ENCODE peak calls at places on chromosomes 13 and 19, in six cellular contexts. V is SK-N-SH, C is H1, N is K562, S is GM12878, R is HepG2. P is an unnamed sample.

GRCh38 chr13:52665325-52665724 is 12.7 kb downstream of the SUGT1 start:
- DNase-seq in N (no peak), R (peak; percentile 15), V (peak; percentile 22), S (no peak), C (no peak), P (peak; percentile 7)

GRCh38 chr13:99380921-99381645 is 73.9 kb upstream of the GPR183 start:
- DNase-seq in S (peak; percentile 82), N (no peak), V (no peak), R (no peak), C (peak; percentile 19), P (no peak)

GRCh38 chr13:40158218-40158617 is 502.8 kb downstream of the COG6 start:
- DNase-seq in R (no peak), C (no peak), N (no peak), V (no peak), S (no peak), P (no peak)

GRCh38 chr13:50712469-50712868 is 131.0 kb downstream of the DLEU7 start:
- DNase-seq in S (no peak), C (no peak), R (no peak), N (no peak), V (no peak), P (no peak)

GRCh38 chr13:23790591-23791170 is 98.5 kb downstream of the MIPEP start:
- DNase-seq in V (no peak), N (no peak), C (no peak), R (no peak), S (no peak), P (no peak)

GRCh38 chr19:5585461-5586299 is 17.9 kb upstream of the TINCR start:
- DNase-seq in N (peak; percentile 81), V (peak; percentile 52), S (no peak), C (peak; percentile 85), R (no peak), P (no peak)

GRCh38 chr19:57830071-57830602 is at the start of gene ZNF587B:
- DNase-seq in R (peak; percentile 47), N (peak; percentile 61), V (peak; percentile 50), C (peak; percentile 92), S (no peak), P (no peak)

GRCh38 chr19:16375157-16375935 is 50.7 kb downstream of the KLF2 start:
- DNase-seq in S (no peak), N (no peak), C (no peak), V (no peak), R (no peak), P (no peak)

GRCh38 chr13:76836311-76836710 is 49.9 kb downstream of the KCTD12 start:
- DNase-seq in C (no peak), S (no peak), R (no peak), N (no peak), V (no peak), P (no peak)

GRCh38 chr19:13056052-13056660 is 46.5 kb downstream of the LYL1 start:
- DNase-seq in S (no peak), C (peak; percentile 70), R (no peak), N (no peak), V (peak; percentile 85), P (no peak)

GRCh38 chr13:29594310-29594709 is 1.2 kb downstream of the SLC7A1 start:
- DNase-seq in S (peak; percentile 21), C (no peak), N (peak; percentile 49), R (peak; percentile 81), V (peak; percentile 62), P (peak; percentile 61)

GRCh38 chr19:49165865-49166301 is 8.3 kb downstream of the TRPM4 start:
- DNase-seq in R (no peak), C (peak; percentile 80), V (peak; percentile 51), N (no peak), S (no peak), P (no peak)

GRCh38 chr19:5498817-5499535 is 43.8 kb downstream of the ZNRF4 start:
- DNase-seq in R (no peak), V (no peak), C (peak; percentile 88), N (no peak), S (no peak), P (no peak)

GRCh38 chr13:92745233-92745632 is 481.4 kb upstream of the GPC6 start:
- DNase-seq in N (no peak), S (no peak), C (no peak), V (no peak), R (no peak), P (no peak)

GRCh38 chr13:25882732-25883357 is 169.0 kb downstream of the SHISA2 start:
- DNase-seq in S (no peak), V (peak; percentile 15), C (no peak), R (no peak), N (no peak), P (no peak)

GRCh38 chr13:112062619-112063308 is 4.2 kb upstream of the SOX1 start:
- DNase-seq in N (no peak), R (no peak), S (no peak), C (peak; percentile 79), V (peak; percentile 76), P (no peak)

GRCh38 chr19:19820774-19821315 is 705 bp downstream of the ZNF506 start:
- DNase-seq in S (no peak), R (no peak), C (no peak), N (no peak), V (no peak), P (no peak)

GRCh38 chr19:44111910-44112463 is 1.2 kb upstream of the ZNF225 start:
- DNase-seq in C (peak; percentile 52), S (no peak), R (no peak), N (peak; percentile 18), V (peak; percentile 24), P (no peak)

GRCh38 chr19:10226021-10226375 is 5.1 kb downstream of the S1PR2 start:
- DNase-seq in V (no peak), N (no peak), S (no peak), R (no peak), C (no peak), P (no peak)

GRCh38 chr19:10227215-10227971 is 3.7 kb downstream of the S1PR2 start:
- DNase-seq in V (peak; percentile 74), R (no peak), C (no peak), S (no peak), N (no peak), P (no peak)

GRCh38 chr19:10224337-10224736 is 6.8 kb downstream of the S1PR2 start:
- DNase-seq in V (no peak), N (no peak), R (no peak), C (no peak), S (no peak), P (no peak)

GRCh38 chr19:10228393-10228792 is 2.7 kb downstream of the S1PR2 start:
- DNase-seq in C (no peak), V (no peak), R (no peak), N (no peak), S (no peak), P (no peak)

DNA sequence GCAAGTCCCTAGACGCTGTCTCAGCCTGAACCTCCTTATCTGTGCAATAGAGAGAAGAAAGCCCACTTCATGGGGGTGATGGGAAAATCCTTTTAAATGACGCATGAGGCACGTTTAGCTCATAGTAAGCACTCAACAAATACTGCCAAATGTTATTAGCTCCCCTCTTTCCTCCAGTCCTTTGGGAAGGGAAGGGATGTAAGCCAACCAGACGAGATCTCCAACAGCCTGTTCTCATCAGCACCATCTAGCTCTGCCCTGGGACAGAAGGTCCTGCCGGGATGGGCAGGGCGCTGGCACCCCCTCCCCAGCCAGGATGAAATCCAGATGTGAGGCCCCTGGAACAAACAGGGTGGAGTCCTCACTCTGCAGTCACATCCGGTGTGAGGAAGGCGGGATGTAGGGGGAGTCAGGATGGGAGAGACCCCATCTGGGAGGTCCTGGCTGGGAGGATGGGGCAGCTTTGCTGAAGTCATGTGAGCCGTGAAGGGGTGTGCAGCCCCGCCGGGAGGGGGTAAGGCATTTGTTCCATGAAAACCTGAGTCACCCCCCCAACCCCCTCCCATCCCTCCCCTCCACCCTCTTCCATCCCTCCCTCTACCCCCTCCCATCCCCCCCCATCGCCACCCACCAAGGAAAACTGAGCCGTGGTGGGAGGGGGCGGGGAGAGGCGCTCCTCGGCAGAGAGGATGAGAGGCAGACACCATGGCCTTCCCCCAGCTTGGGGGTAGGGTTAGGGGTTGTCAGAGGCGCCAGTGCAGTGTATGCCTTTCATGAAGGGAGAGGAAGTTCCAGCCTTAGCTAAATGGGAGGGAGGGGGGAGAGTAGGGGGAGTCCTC is 4.5 kb downstream of the S1PR2 start:
- DNase-seq in R (no peak), N (no peak), C (no peak), V (peak; percentile 92), S (no peak), P (no peak)
- TF ChIP-seq EP300 in R (no peak), N (no peak), C (no peak), V (peak; percentile 56), S (no peak), P (no peak)

DNA sequence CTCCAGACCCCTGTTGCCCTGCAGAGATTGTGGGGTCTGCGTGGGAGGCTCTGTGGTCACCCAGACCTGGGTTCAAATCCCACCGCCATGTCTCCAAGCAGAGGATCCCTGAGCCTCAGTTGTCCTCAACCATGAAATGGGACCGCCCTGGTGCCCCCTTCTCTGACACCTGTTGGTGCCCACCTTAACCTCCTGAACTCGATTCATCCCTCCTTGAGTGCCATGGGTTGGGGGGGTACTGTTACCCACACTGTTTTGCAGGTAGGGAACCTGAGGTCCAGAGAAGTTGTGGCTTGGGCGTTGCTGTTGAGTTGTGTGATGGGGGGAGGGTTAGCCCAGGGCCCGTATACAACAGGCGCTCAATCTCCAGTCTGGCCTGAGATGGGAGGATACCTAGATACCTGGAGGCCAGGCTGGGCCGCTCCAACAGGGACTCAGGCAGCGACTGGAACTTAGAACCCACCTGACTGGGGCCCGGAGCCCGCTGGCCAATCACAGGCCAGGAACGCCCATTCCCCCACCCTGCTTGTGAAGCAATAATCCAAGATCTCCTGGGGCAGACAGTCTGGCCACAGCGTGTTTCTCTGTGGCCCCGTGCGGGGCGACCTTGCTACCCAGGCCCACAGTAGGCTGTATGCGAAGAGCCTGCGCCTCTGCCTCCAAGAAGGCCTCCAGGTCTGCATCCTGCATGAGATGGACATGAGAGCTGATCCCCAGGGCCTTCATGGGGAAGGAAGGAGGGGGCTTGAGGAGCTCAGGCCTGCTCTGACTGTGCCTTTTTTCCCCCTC is 2.8 kb downstream of the ARID3A start:
- DNase-seq in V (no peak), R (peak; percentile 43), C (no peak), N (no peak), S (no peak), P (peak; percentile 41)
- TF ChIP-seq MAX in V (no peak), R (no peak), C (no peak), N (no peak), S (no peak), P (no peak)

GRCh38 chr19:1094978-1095701 is at the start of gene POLR2E:
- DNase-seq in S (peak; percentile 86), R (peak; percentile 94), V (peak; percentile 98), C (peak; percentile 99), N (peak; percentile 98), P (peak; percentile 79)
- TF ChIP-seq EP300 in S (no peak), R (peak; percentile 48), V (no peak), C (no peak), N (peak; percentile 47), P (no peak)

DNA sequence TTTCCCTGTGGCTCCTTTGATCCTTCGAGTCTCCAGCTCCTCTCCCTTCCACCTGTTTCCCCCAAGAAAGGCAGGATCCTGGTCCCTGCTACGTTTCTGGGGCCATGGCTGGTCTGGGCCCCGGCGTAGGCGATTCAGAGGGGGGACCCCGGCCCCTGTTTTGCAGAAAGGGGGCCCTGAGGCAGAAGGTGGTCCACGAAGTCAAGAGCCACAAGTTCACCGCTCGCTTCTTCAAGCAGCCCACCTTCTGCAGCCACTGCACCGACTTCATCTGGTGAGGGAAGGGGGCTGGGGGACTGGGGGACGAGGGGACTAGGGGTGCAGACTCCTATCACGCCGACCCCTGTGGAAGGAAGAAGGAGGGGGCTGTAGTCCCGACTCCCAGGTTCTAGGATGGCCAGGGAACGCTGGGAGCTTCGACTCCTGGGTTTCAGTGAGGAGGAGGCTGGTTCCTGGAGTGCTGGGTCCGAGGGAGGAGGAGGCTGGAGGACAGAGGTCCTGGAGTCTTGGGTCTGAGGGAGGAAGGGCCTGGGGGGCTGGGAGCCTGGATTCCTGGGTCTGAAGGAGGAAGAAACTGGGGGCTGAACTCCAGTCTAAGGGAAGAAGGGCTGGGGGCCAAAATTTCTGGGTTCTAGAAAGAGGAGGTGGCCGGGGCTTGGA is 524 bp downstream of the PRKCG start:
- DNase-seq in V (no peak), R (no peak), C (peak; percentile 63), N (no peak), S (no peak), P (no peak)
- TF ChIP-seq MAX in V (no peak), R (no peak), C (no peak), N (no peak), S (no peak), P (no peak)

P was measured in A549.